ENCODE peak calls at places on chromosomes 6 and 20, in eight cellular contexts. T, M, N, J, Q, C, F and P are unnamed samples.

GRCh38 chr6:154395878-154396277 is 39.3 kb upstream of the IPCEF1 start:
- DNase-seq in F (no peak), J (no peak), C (no peak), N (no peak), T (no peak), Q (no peak), M (no peak), P (no peak)

GRCh38 chr6:131694832-131695426 is 6.3 kb downstream of the OR2A4 start:
- DNase-seq in T (peak), C (peak), M (peak), N (peak), J (no peak), Q (no peak), F (no peak), P (no peak)

GRCh38 chr20:17940447-17940971 is 28.1 kb downstream of the SNX5 start:
- DNase-seq in M (no peak), C (no peak), Q (no peak), J (no peak), F (no peak), T (no peak), N (no peak), P (no peak)

GRCh38 chr6:128057541-128058335 is 156.9 kb upstream of the THEMIS start:
- DNase-seq in T (no peak), J (no peak), M (no peak), N (no peak), Q (no peak), F (no peak), C (peak), P (no peak)

GRCh38 chr6:149484733-149485700 is at the start of gene ZC3H12D:
- DNase-seq in J (peak), M (peak), F (no peak), C (peak), Q (no peak), N (peak), T (no peak), P (no peak)

GRCh38 chr20:61745397-61746146 is 320.1 kb downstream of the TAF4 start:
- DNase-seq in Q (no peak), M (no peak), F (no peak), J (peak), C (no peak), T (no peak), N (no peak), P (no peak)

GRCh38 chr6:9977451-9977850 is 437.4 kb downstream of the TFAP2A start:
- DNase-seq in N (no peak), F (no peak), C (no peak), Q (no peak), T (no peak), J (no peak), M (no peak), P (no peak)

GRCh38 chr20:8464368-8464767 is 332.3 kb downstream of the PLCB1 start:
- DNase-seq in Q (no peak), M (peak), J (no peak), N (no peak), F (no peak), C (no peak), T (no peak), P (no peak)

GRCh38 chr6:11448038-11448437 is 89.5 kb upstream of the TMEM170B start:
- DNase-seq in C (no peak), J (no peak), F (no peak), Q (no peak), T (no peak), M (no peak), N (no peak), P (no peak)

GRCh38 chr6:108134213-108134973 is 31.4 kb upstream of the NR2E1 start:
- DNase-seq in C (no peak), M (no peak), J (no peak), F (no peak), T (no peak), Q (no peak), N (no peak), P (no peak)
- H3K4me3 ChIP-seq in C (peak), M (peak), J (peak), F (peak), T (no peak), Q (peak), N (peak), P (peak)

GRCh38 chr6:111997863-111998191 is 56.1 kb upstream of the CCN6 start:
- DNase-seq in T (no peak), Q (no peak), N (peak), F (no peak), M (no peak), C (peak), J (peak), P (peak)
- H3K27ac ChIP-seq in T (no peak), Q (no peak), N (peak), F (no peak), M (peak), C (no peak), J (no peak), P (peak)

GRCh38 chr6:27770724-27771123 is 141.5 kb downstream of the OR2B2 start:
- DNase-seq in J (no peak), Q (no peak), M (no peak), N (no peak), F (no peak), T (no peak), C (no peak), P (no peak)

GRCh38 chr6:27767851-27768250 is 144.3 kb downstream of the OR2B2 start:
- DNase-seq in C (no peak), Q (peak), T (no peak), N (no peak), M (no peak), F (no peak), J (no peak), P (no peak)

GRCh38 chr6:27772261-27773001 is 139.8 kb downstream of the OR2B2 start:
- DNase-seq in C (peak), J (peak), T (peak), Q (peak), M (peak), F (peak), N (peak), P (peak)

GRCh38 chr6:27768556-27768955 is 143.6 kb downstream of the OR2B2 start:
- DNase-seq in N (no peak), Q (peak), J (no peak), C (no peak), T (no peak), M (no peak), F (no peak), P (no peak)

GRCh38 chr6:27771240-27771639 is 141.0 kb downstream of the OR2B2 start:
- DNase-seq in N (no peak), M (no peak), C (no peak), Q (peak), T (no peak), J (no peak), F (no peak), P (no peak)
- H3K4me3 ChIP-seq in N (no peak), M (no peak), C (no peak), Q (no peak), T (no peak), J (no peak), F (no peak), P (no peak)

GRCh38 chr20:10659651-10660601 is 13.9 kb downstream of the JAG1 start:
- DNase-seq in M (no peak), C (no peak), Q (no peak), J (no peak), F (no peak), T (no peak), N (no peak), P (peak)
- H3K27ac ChIP-seq in M (peak), C (no peak), Q (peak), J (peak), F (peak), T (no peak), N (peak), P (peak)

GRCh38 chr6:2221724-2222274 is 23.6 kb downstream of the GMDS start:
- DNase-seq in C (no peak), T (no peak), J (no peak), N (no peak), F (no peak), M (no peak), Q (no peak), P (no peak)
- H3K4me3 ChIP-seq in C (peak), T (no peak), J (peak), N (peak), F (peak), M (peak), Q (no peak), P (peak)

GRCh38 chr6:140178550-140179334 is 804.3 kb upstream of the CITED2 start:
- DNase-seq in F (no peak), T (no peak), C (peak), J (no peak), N (no peak), M (no peak), Q (no peak), P (no peak)
- H3K27ac ChIP-seq in F (no peak), T (peak), C (peak), J (no peak), N (no peak), M (no peak), Q (peak), P (no peak)